ENCODE peak calls at places on chromosomes 1 and 21, in six cellular contexts. V, T, X, Y, Q and I are unnamed samples.

GRCh38 chr1:203480084-203480483 is 4.5 kb downstream of the PRELP start:
- DNase-seq in V (no peak), Q (peak), X (peak), T (no peak), Y (no peak), I (no peak)

GRCh38 chr1:3940911-3941310 is 40.8 kb upstream of the C1orf174 start:
- DNase-seq in Y (no peak), X (no peak), T (no peak), V (no peak), Q (no peak), I (no peak)

GRCh38 chr1:26538480-26539412 is 9.2 kb downstream of the RPS6KA1 start:
- DNase-seq in Y (peak), V (peak), Q (peak), T (peak), X (peak), I (no peak)

GRCh38 chr1:244801246-244801645 is 34.2 kb upstream of the COX20 start:
- DNase-seq in T (peak), V (peak), X (peak), Q (peak), Y (peak), I (peak)

GRCh38 chr1:88333301-88333700 is 350.8 kb upstream of the PKN2 start:
- DNase-seq in X (no peak), Q (no peak), Y (no peak), T (no peak), V (no peak), I (no peak)

GRCh38 chr1:84634536-84635205 is 55.6 kb downstream of the SSX2IP start:
- DNase-seq in X (no peak), T (no peak), Y (no peak), V (no peak), Q (no peak), I (no peak)

GRCh38 chr1:117828206-117828605 is 101.2 kb downstream of the GDAP2 start:
- DNase-seq in X (peak), T (peak), V (no peak), Q (peak), Y (peak), I (no peak)

GRCh38 chr1:231964241-231964640 is 337.7 kb downstream of the DISC1 start:
- DNase-seq in Y (no peak), Q (no peak), T (no peak), X (no peak), V (no peak), I (no peak)

GRCh38 chr21:32705139-32705538 is 22.7 kb downstream of the SYNJ1 start:
- DNase-seq in X (peak), V (no peak), Q (peak), Y (no peak), T (no peak), I (no peak)

GRCh38 chr1:205296154-205296553 is 25.4 kb downstream of the NUAK2 start:
- DNase-seq in V (no peak), Q (no peak), T (no peak), Y (no peak), X (no peak), I (no peak)

GRCh38 chr1:243924588-243925349 is 74.7 kb upstream of the AKT3 start:
- DNase-seq in Y (no peak), V (peak), Q (peak), X (peak), T (peak), I (no peak)

GRCh38 chr1:44170281-44170823 is 28.9 kb upstream of the KLF18 start:
- DNase-seq in Y (no peak), Q (peak), T (no peak), V (no peak), X (peak), I (no peak)

GRCh38 chr1:110673805-110674336 is 869 bp downstream of the KCNA3 start:
- DNase-seq in Q (no peak), X (no peak), T (no peak), V (no peak), Y (peak), I (no peak)

GRCh38 chr21:29256125-29256895 is 42.4 kb upstream of the BACH1 start:
- DNase-seq in T (peak), X (no peak), Q (no peak), V (no peak), Y (no peak), I (no peak)

GRCh38 chr1:197463142-197463541 is 195.1 kb downstream of the CRB1 start:
- DNase-seq in T (no peak), Q (no peak), V (no peak), Y (no peak), X (no peak), I (no peak)

GRCh38 chr21:26389971-26390641 is 183.0 kb downstream of the CYYR1 start:
- DNase-seq in Y (no peak), Q (peak), T (peak), X (peak), V (peak), I (no peak)

GRCh38 chr1:232575524-232576040 is 54.4 kb downstream of the SIPA1L2 start:
- DNase-seq in V (no peak), Q (peak), Y (no peak), T (peak), X (peak), I (no peak)

GRCh38 chr1:114219247-114219872 is 65.7 kb upstream of the SYT6 start:
- DNase-seq in X (peak), V (peak), T (no peak), Y (no peak), Q (peak), I (no peak)
- H3K4me3 ChIP-seq in X (no peak), V (no peak), T (no peak), Y (no peak), Q (peak), I (no peak)

DNA sequence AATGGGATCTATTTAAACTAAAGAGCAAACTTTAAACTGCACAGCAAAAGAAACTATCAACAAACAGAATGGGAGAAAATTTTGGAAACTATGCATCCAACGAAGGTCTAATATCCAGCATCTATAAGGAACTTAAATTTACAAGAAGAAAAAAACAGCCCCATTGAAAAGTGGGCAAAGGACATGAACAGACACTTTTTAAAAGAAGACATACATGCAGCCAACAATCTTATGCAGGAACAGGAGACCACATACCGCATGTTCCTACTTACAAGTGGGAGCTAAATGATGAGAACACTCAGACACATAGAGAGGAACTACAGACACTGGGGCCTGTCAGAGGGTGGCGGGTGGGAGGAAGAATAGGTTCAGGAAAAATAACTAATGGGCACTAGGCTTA is 149.6 kb downstream of the RPS6KC1 start:
- DNase-seq in T (no peak), Q (no peak), Y (no peak), V (no peak), X (no peak), I (no peak)
- H3K4me3 ChIP-seq in T (no peak), Q (no peak), Y (no peak), V (no peak), X (no peak), I (no peak)

DNA sequence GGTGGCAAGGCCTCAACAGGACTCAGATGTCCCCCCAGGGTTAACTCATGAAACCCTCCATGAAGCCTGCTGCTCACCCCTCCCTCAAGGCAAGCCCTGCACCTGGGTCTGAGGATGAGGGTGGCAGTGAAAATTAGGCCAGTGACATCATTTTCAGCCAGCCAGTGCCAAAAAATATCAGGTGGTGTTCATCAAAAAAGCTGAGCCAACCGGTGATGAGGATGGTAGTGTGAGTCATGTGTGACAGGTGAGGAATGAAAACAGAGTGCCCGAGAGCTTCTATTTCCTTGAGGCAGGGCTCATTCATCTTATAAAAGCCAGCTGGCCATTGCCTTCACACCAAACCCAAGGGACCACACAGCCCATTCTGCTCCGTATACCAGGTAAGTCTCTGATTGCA is at the start of gene SPRR1A:
- DNase-seq in X (no peak), V (no peak), Q (no peak), Y (no peak), T (no peak), I (no peak)
- H3K4me3 ChIP-seq in X (no peak), V (no peak), Q (no peak), Y (no peak), T (no peak), I (no peak)

DNA sequence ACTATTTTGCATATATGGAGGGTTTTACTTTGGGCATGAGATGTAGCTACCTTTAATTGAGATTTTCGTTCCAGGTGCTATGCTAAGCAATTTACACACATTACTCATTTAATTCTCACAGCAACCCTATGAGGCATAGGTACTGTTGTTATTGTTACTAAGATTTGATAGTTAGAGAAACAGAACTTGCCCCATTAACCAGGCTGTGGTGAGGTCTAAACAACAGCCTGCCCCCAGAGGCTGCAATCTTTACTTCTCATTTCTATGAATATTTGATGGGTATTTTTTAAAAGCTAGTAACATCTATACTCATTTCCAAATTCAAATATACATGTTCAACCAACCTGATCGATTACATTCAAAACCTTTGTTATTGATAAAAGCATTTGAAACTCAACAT is 155.6 kb downstream of the GALNT2 start:
- DNase-seq in V (no peak), X (peak), Q (peak), Y (no peak), T (no peak), I (no peak)
- H3K4me3 ChIP-seq in V (no peak), X (no peak), Q (peak), Y (no peak), T (no peak), I (no peak)